ENCODE peak calls at places on chromosomes 5 and 9, in nine cellular contexts. P is CD4-positive, CD25-positive, alpha-beta regulatory T cell; K is T-helper 2 cell treated with Interferon-gamma antibody and Interleukin-4, amounts not matched to agents 5 μg/mL and 100 μg/mL, for 36 hours; E is smooth muscle cell of the brain vasculature; X is CD8-positive, alpha-beta memory T cell; H is COR-L47; L is mesendoderm; Z is T1000; W is mesothelial cell of epicardium. G is an unnamed sample.

GRCh38 chr9:34332370-34332964 is 3.1 kb downstream of the NUDT2 start:
- DNase-seq in P (peak), Z (no peak), W (no peak), K (no peak), X (no peak), H (peak), L (peak), E (peak), G (peak)

GRCh38 chr5:133371371-133372155 is 240.8 kb downstream of the FSTL4 start:
- DNase-seq in L (peak), H (no peak), W (no peak), Z (no peak), E (no peak), K (no peak), X (no peak), P (no peak), G (no peak)

GRCh38 chr9:84343111-84343521 is 2.6 kb upstream of the SLC28A3 start:
- DNase-seq in P (no peak), H (no peak), W (no peak), K (no peak), Z (peak), L (no peak), E (no peak), X (no peak), G (no peak)

GRCh38 chr5:180787025-180787424 is 15.6 kb downstream of the MGAT1 start:
- DNase-seq in X (no peak), L (peak), Z (no peak), W (no peak), H (no peak), P (no peak), E (no peak), K (no peak), G (peak)

GRCh38 chr5:97009212-97009898 is 73.5 kb downstream of the LNPEP start:
- DNase-seq in K (no peak), X (no peak), E (no peak), Z (no peak), L (no peak), H (no peak), P (peak), W (no peak), G (no peak)

GRCh38 chr5:74560245-74560644 is 80.3 kb downstream of the ENC1 start:
- DNase-seq in P (no peak), L (no peak), Z (no peak), H (no peak), W (no peak), X (no peak), E (no peak), K (no peak), G (no peak)

GRCh38 chr5:174317261-174317894 is 271.9 kb downstream of the NSG2 start:
- DNase-seq in L (peak), E (peak), W (no peak), X (no peak), K (no peak), H (peak), P (no peak), Z (peak), G (peak)

GRCh38 chr5:122954719-122955118 is 81.8 kb downstream of the PPIC start:
- DNase-seq in E (no peak), X (no peak), Z (no peak), K (no peak), P (no peak), H (no peak), W (no peak), L (no peak), G (no peak)

GRCh38 chr9:134222018-134222573 is 57.7 kb upstream of the RNU6ATAC start:
- DNase-seq in W (no peak), H (no peak), X (no peak), E (no peak), P (no peak), K (no peak), L (no peak), Z (no peak), G (peak)

G was measured in H7.